ENCODE peak calls at places on chromosomes 1 and 21, in five cellular contexts. X is testis, N is endothelial cell of umbilical vein, T is IMR-90, I is lower leg skin. P is an unnamed sample.

GRCh38 chr1:117120774-117121588 is 568 bp downstream of the TRIM45 start:
- DNase-seq in N (no peak), I (no peak), T (peak), X (no peak), P (no peak)

GRCh38 chr1:40017951-40018575 is 22.5 kb upstream of the CAP1 start:
- DNase-seq in X (no peak), N (no peak), T (no peak), I (no peak), P (no peak)

GRCh38 chr1:9249534-9250335 is 15.2 kb downstream of the H6PD start:
- DNase-seq in X (peak), T (peak), I (no peak), N (peak), P (no peak)

GRCh38 chr21:39847877-39848276 is 19.4 kb upstream of the PCP4 start:
- DNase-seq in T (no peak), X (no peak), I (no peak), N (no peak), P (no peak)

GRCh38 chr21:45989355-45990048 is 7.9 kb downstream of the COL6A1 start:
- DNase-seq in X (peak), N (no peak), I (no peak), T (no peak), P (peak)

GRCh38 chr1:96598416-96599168 is 123.0 kb upstream of the PTBP2 start:
- DNase-seq in N (no peak), I (no peak), T (peak), X (no peak), P (no peak)

GRCh38 chr1:231161711-231162299 is at the start of gene TRIM67:
- DNase-seq in X (no peak), N (peak), T (no peak), I (no peak), P (no peak)

GRCh38 chr1:22386774-22387173 is 64.9 kb upstream of the ZBTB40 start:
- DNase-seq in N (no peak), I (no peak), T (no peak), X (no peak), P (no peak)

GRCh38 chr1:233909195-233909594 is 4.7 kb downstream of the SLC35F3 start:
- DNase-seq in I (no peak), T (no peak), N (no peak), X (no peak), P (no peak)

GRCh38 chr1:205583461-205584130 is 48.2 kb downstream of the ELK4 start:
- DNase-seq in N (no peak), X (no peak), I (no peak), T (no peak), P (no peak)

GRCh38 chr1:40594187-40594531 is 62.7 kb downstream of the ZNF684 start:
- DNase-seq in I (no peak), X (no peak), T (no peak), N (no peak), P (no peak)

GRCh38 chr1:233172201-233172600 is 123.3 kb downstream of the PCNX2 start:
- DNase-seq in X (peak), T (peak), I (no peak), N (peak), P (no peak)

GRCh38 chr1:164914208-164914607 is 355.2 kb downstream of the PBX1 start:
- DNase-seq in X (no peak), I (no peak), N (peak), T (peak), P (no peak)

GRCh38 chr21:41979751-41980369 is 26.0 kb upstream of the C2CD2 start:
- DNase-seq in N (no peak), I (peak), X (no peak), T (no peak), P (peak)

GRCh38 chr1:115192200-115192767 is 103.0 kb upstream of the TSPAN2 start:
- DNase-seq in I (no peak), X (no peak), N (no peak), T (peak), P (no peak)

GRCh38 chr1:19368964-19369363 is 56.8 kb downstream of the SLC66A1 start:
- DNase-seq in X (no peak), I (no peak), N (no peak), T (no peak), P (no peak)

GRCh38 chr1:174999926-175000696 is at the start of gene CACYBP:
- DNase-seq in X (peak), I (no peak), T (peak), N (peak), P (no peak)

GRCh38 chr21:36747815-36748381 is 49.0 kb downstream of the SIM2 start:
- DNase-seq in N (peak), X (peak), T (peak), I (no peak), P (peak)

GRCh38 chr1:14300991-14301703 is 297.3 kb upstream of the KAZN start:
- DNase-seq in I (peak), X (no peak), T (no peak), N (no peak), P (peak)

GRCh38 chr1:92822907-92823306 is 8.9 kb upstream of the RPL5 start:
- DNase-seq in X (no peak), N (no peak), I (no peak), T (peak), P (no peak)

GRCh38 chr1:37471345-37472231 is 2.8 kb upstream of the ZC3H12A start:
- DNase-seq in I (no peak), N (peak), X (peak), T (peak), P (peak)

GRCh38 chr21:23017989-23018388 is 2019.8 kb downstream of the NCAM2 start:
- DNase-seq in N (peak), T (no peak), X (no peak), I (no peak), P (no peak)

GRCh38 chr1:46724991-46725735 is 6.2 kb upstream of the EFCAB14 start:
- DNase-seq in T (peak), I (peak), N (peak), X (peak), P (peak)

GRCh38 chr1:15953791-15954201 is 22.1 kb downstream of the ZBTB17 start:
- DNase-seq in N (peak), X (no peak), I (no peak), T (no peak), P (no peak)

GRCh38 chr1:54842206-54842915 is 41.2 kb upstream of the TTC22 start:
- DNase-seq in T (no peak), N (no peak), X (no peak), I (no peak), P (no peak)

GRCh38 chr1:84887261-84887934 is 5.6 kb downstream of the LPAR3 start:
- DNase-seq in I (no peak), X (no peak), N (no peak), T (peak), P (no peak)

GRCh38 chr1:54813479-54814147 is 12.5 kb upstream of the TTC22 start:
- DNase-seq in I (no peak), X (no peak), T (no peak), N (no peak), P (peak)

GRCh38 chr1:23403038-23403336 is 21.6 kb downstream of the TCEA3 start:
- DNase-seq in I (no peak), T (peak), X (no peak), N (peak), P (peak)

GRCh38 chr21:44780767-44781459 is 20.7 kb downstream of the UBE2G2 start:
- DNase-seq in T (no peak), N (no peak), X (no peak), I (no peak), P (no peak)

GRCh38 chr21:45080639-45081414 is 6.4 kb downstream of the ADARB1 start:
- DNase-seq in N (no peak), X (no peak), T (peak), I (no peak), P (no peak)

GRCh38 chr1:85146972-85147359 is 53.9 kb downstream of the SYDE2 start:
- DNase-seq in I (no peak), N (no peak), X (no peak), T (peak), P (no peak)

GRCh38 chr1:25702101-25702775 is 85.6 kb downstream of the MAN1C1 start:
- DNase-seq in X (no peak), T (peak), N (no peak), I (no peak), P (no peak)

GRCh38 chr1:167135281-167135840 is 41.5 kb downstream of the STYXL2 start:
- DNase-seq in T (no peak), N (no peak), I (no peak), X (no peak), P (no peak)

GRCh38 chr1:6267686-6268281 is 6.9 kb upstream of the GPR153 start:
- DNase-seq in T (peak), I (no peak), N (no peak), X (no peak), P (no peak)

GRCh38 chr1:143610196-143610595 is 361.6 kb downstream of the FAM72C start:
- DNase-seq in T (no peak), N (no peak), X (no peak), I (no peak), P (no peak)

DNA sequence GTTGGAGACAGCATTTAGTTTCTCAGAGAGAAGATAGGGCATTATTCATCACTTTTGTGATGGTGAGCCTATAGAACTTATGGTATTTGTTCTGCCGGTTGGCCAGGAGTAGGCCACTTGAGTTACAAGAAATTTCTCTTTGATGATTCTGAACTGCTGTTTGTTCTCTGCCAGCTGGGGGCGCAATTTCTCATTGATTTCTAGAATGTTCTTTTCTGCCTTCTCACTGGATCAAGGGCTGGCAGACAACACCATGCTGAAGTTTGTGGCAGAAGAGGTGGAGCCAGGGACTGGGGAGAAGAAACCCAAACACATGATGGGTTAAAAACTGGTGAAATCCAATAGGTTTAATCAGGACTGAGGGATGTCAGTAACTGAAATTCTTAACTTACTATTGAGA is 360.6 kb downstream of the FAM72C start:
- DNase-seq in N (no peak), T (peak), X (no peak), I (no peak), P (no peak)
- TF ChIP-seq CTCF in N (no peak), T (peak), X (no peak), I (no peak), P (no peak)

GRCh38 chr1:212238552-212238951 is 46.7 kb upstream of the PPP2R5A start:
- DNase-seq in T (no peak), X (no peak), I (no peak), N (no peak), P (no peak)

GRCh38 chr1:212244441-212244840 is 40.8 kb upstream of the PPP2R5A start:
- DNase-seq in T (no peak), X (no peak), N (no peak), I (no peak), P (no peak)

GRCh38 chr1:212242985-212243308 is 42.3 kb upstream of the PPP2R5A start:
- DNase-seq in N (no peak), X (no peak), I (no peak), T (no peak), P (no peak)

GRCh38 chr1:212241445-212242287 is 43.5 kb upstream of the PPP2R5A start:
- DNase-seq in N (no peak), X (no peak), I (no peak), T (no peak), P (no peak)

DNA sequence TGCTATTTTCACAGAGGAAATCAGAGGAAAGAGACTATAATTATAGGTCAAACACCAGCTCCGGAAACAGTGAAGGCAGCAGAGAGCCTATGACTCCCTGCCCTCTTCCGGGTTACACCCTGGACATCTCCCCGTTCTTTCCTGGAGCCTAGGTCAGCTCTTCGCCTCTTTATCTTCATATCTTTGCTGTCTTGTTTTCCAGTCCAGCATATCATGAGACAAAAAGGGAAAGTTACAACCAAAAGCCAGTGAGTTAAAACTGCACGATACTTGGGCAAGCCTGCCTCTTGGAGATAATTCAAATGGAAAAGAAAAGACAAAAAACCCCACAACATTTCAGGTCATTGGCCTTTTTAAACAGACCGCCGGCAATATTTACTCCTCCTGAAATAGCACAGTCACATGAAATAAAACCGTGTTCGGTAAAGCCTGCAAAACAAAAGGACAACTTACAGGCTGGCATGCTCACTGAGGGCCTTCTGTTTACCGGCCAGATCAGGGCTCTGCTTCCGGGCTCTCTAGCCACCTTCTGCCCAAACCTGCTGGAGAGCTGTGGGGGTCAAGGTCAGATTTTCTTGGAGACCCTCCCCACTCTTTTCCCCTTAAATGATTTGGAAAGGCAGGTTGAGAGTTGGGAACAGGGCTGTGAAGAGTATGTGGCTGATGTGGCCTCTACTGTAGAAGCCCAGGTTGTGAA is 42.8 kb upstream of the PPP2R5A start:
- DNase-seq in N (peak), X (no peak), T (no peak), I (no peak), P (no peak)
- H3K4me3 ChIP-seq in N (peak), X (no peak), T (no peak), I (no peak), P (no peak)

GRCh38 chr1:202016022-202016624 is 5.7 kb downstream of the ELF3 start:
- DNase-seq in X (no peak), I (no peak), N (no peak), T (peak), P (peak)

GRCh38 chr1:202017385-202018225 is 7.2 kb downstream of the ELF3 start:
- DNase-seq in X (no peak), N (no peak), T (no peak), I (no peak), P (no peak)

GRCh38 chr1:202016717-202017384 is 6.5 kb downstream of the ELF3 start:
- DNase-seq in X (no peak), T (no peak), I (no peak), N (no peak), P (no peak)

GRCh38 chr1:202018226-202018475 is 7.8 kb downstream of the ELF3 start:
- DNase-seq in N (no peak), X (no peak), T (no peak), I (no peak), P (no peak)

DNA sequence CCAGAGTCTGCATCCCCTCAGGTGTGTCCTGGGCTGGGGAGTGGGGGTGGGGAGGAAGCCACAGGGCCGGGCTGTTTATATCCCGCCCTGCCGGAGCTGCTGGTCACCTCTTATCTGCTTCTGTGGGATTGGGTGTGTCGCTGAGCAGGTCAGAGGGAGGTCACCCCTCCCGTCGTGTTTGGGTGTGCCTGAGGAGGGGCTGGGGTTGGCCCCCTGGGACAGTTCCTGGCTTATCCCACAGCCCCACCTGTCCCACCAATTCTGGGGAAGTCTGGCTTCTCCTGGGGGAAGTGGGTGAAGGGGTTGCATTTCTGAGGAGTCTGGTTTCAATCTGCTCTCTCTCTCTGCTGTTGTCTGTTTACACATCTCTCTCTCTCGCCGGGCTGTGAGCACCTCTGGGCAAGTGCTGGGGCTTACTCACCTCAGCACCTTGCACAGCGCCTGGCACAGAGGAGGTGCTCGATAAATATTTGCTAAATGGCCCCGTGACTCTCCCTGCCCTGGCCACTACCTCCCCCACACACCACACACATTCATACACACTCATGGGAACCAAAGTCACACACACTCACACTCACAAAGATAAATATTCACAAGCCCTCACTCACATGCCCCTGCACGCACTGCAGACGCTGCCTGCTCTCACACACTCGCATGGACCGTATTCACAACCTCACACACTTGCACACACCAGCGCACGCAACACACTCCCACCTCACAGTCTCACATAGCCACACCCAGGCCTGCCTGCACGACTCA is 8.3 kb downstream of the ELF3 start:
- DNase-seq in I (no peak), T (no peak), N (no peak), X (no peak), P (no peak)
- TF ChIP-seq POLR2A in I (no peak), T (no peak), N (no peak), X (no peak), P (peak)

DNA sequence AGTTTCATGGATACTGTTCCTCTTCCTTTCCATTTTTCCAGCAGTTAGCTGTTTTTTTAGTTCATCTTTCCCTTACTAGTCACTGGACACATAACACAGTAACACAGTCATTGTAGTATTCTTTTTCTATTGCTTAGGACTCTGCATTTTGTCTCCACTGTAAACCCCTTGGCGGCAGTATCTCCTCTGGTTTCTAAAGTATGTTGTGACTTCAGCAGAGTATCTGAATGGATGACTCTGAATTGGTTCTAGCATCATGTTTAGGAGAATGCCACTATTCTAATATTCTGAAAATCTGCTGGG is 2.2 kb downstream of the CDC7 start:
- DNase-seq in X (no peak), I (no peak), N (no peak), T (peak), P (no peak)
- TF ChIP-seq CTCF in X (no peak), I (no peak), N (no peak), T (peak), P (no peak)

GRCh38 chr1:154419620-154420020 is 14.5 kb downstream of the IL6R start:
- DNase-seq in X (peak), N (peak), I (peak), T (peak), P (peak)
- H3K4me3 ChIP-seq in X (no peak), N (no peak), I (no peak), T (no peak), P (no peak)

DNA sequence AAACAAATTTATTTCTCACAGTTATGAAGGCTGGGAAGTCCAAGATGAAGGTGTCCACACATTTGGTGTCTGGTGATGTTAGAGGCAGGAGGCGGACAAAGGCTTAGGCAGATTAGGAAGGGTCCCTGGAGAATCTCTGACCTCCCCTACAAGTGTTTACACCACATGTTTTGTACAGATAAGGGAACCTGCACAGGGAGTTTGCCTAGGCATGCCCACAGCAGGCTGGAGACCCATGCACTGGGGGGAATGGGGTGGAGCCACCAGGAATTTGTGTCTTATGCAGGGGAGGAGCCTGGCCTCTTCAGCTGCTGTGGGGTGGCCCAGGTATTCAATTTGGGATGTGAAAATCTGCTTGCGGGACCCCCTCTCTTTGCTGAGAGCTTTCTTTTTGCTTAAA is 131.3 kb downstream of the PATJ start:
- DNase-seq in I (no peak), X (no peak), T (no peak), N (no peak), P (no peak)
- TF ChIP-seq POLR2A in I (no peak), X (no peak), T (no peak), N (no peak), P (no peak)

GRCh38 chr1:158506369-158506987 is 34.5 kb downstream of the OR10R2 start:
- DNase-seq in T (peak), X (peak), N (peak), I (no peak), P (peak)
- TF ChIP-seq CTCF in T (peak), X (peak), N (peak), I (no peak), P (peak)

DNA sequence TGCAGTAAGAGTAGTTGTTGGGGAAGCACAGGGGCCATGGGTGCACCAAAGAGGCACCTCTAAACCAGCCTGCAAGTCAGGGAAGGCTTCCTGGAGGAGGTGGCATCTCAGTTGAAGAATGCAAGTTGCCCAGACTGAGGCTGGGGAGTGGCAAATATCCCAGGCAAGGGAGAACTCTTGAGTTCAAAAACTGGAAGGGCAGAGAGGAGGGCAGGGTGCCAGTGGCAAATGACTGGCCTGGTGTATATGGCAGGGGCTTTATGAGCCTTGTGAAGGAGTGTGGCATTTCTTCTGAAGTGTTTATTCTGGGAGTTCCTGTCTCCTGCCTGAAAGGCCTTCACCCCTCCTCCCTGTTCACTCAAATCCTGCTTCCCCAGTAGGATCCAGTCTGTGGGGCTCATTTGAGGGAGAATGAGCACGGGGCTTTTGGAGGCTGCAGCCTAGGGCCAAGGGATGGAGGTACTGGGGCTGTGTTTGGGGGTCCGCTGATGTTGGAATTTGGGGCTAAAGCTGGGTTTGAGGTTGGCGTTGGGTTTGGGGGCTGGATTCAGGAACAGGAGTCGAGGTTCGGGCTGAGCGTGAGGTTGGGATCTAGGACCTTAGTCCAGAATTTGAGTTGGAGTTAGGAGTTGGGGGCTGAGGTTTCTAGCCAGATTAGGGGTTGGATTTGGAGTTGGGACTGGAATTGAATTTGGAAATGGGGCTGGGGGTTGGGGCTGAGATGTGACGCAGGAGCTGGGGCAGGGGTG is at the start of gene TMEM125:
- DNase-seq in I (no peak), X (no peak), N (no peak), T (no peak), P (peak)
- H3K4me3 ChIP-seq in I (no peak), X (peak), N (no peak), T (no peak), P (peak)

P was measured in Peyer's patch.